ENCODE peak calls at places on chromosomes 6 and 20, in eight cellular contexts. F is adrenal gland, B is uterus, J is GM12891, G is Peyer's patch, L is IMR-90, K is body of pancreas, H is transverse colon. M is an unnamed sample.

GRCh38 chr6:40882321-40882720 is 156.7 kb downstream of the UNC5CL start:
- DNase-seq in F (no peak), B (no peak), J (no peak), G (no peak), L (no peak), K (peak), H (no peak), M (no peak)

GRCh38 chr6:19470333-19470732 is 366.8 kb upstream of the ID4 start:
- DNase-seq in F (no peak), B (no peak), J (no peak), G (no peak), L (no peak), K (no peak), H (no peak), M (no peak)

GRCh38 chr6:53113742-53114141 is 34.9 kb downstream of the GCM1 start:
- DNase-seq in F (no peak), B (no peak), J (no peak), G (no peak), L (no peak), K (no peak), H (no peak), M (no peak)

GRCh38 chr6:14661188-14661587 is 543.6 kb downstream of the CD83 start:
- DNase-seq in F (no peak), B (no peak), J (no peak), G (peak), L (peak), K (no peak), H (no peak), M (no peak)

GRCh38 chr6:154239392-154239791 is 117.2 kb downstream of the IPCEF1 start:
- DNase-seq in F (no peak), B (no peak), J (no peak), G (no peak), L (no peak), K (no peak), H (no peak), M (no peak)

GRCh38 chr6:28597924-28598323 is 72.2 kb downstream of the GPX5 start:
- DNase-seq in F (no peak), B (no peak), J (no peak), G (no peak), L (no peak), K (no peak), H (no peak), M (no peak)

GRCh38 chr6:56655250-56655649 is 12.6 kb upstream of the DST start:
- DNase-seq in F (no peak), B (no peak), J (no peak), G (no peak), L (no peak), K (no peak), H (no peak), M (no peak)

GRCh38 chr20:12924126-12924525 is 84.6 kb upstream of the SPTLC3 start:
- DNase-seq in F (no peak), B (no peak), J (no peak), G (no peak), L (no peak), K (no peak), H (no peak), M (no peak)

GRCh38 chr20:728022-728944 is 40.0 kb downstream of the SLC52A3 start:
- DNase-seq in F (peak), B (no peak), J (peak), G (peak), L (peak), K (peak), H (peak), M (no peak)

GRCh38 chr6:156379946-156380707 is 397.1 kb upstream of the ARID1B start:
- DNase-seq in F (peak), B (no peak), J (no peak), G (no peak), L (peak), K (no peak), H (no peak), M (peak)

GRCh38 chr6:86107985-86108384 is 465.3 kb upstream of the SYNCRIP start:
- DNase-seq in F (no peak), B (no peak), J (no peak), G (no peak), L (no peak), K (no peak), H (no peak), M (no peak)

GRCh38 chr20:63140683-63141433 is 75.1 kb downstream of the YTHDF1 start:
- DNase-seq in F (no peak), B (no peak), J (no peak), G (no peak), L (no peak), K (no peak), H (no peak), M (no peak)

GRCh38 chr6:123810214-123810613 is 6.5 kb downstream of the NKAIN2 start:
- DNase-seq in F (no peak), B (no peak), J (no peak), G (no peak), L (no peak), K (no peak), H (no peak), M (no peak)

GRCh38 chr6:85406641-85407075 is 43.2 kb upstream of the NT5E start:
- DNase-seq in F (no peak), B (no peak), J (no peak), G (no peak), L (peak), K (no peak), H (no peak), M (no peak)

GRCh38 chr20:39036851-39037250 is 74.7 kb downstream of the DHX35 start:
- DNase-seq in F (no peak), B (no peak), J (no peak), G (no peak), L (peak), K (no peak), H (no peak), M (no peak)

GRCh38 chr6:137904822-137905617 is 38.0 kb downstream of the TNFAIP3 start:
- DNase-seq in F (no peak), B (no peak), J (no peak), G (peak), L (no peak), K (peak), H (peak), M (no peak)

GRCh38 chr6:134802426-134803058 is 147.4 kb downstream of the ALDH8A1 start:
- DNase-seq in F (no peak), B (no peak), J (no peak), G (no peak), L (peak), K (no peak), H (no peak), M (no peak)

GRCh38 chr20:4067600-4068261 is 52.4 kb upstream of the RNF24 start:
- DNase-seq in F (no peak), B (no peak), J (no peak), G (no peak), L (peak), K (no peak), H (no peak), M (peak)

GRCh38 chr6:96101564-96101963 is 85.8 kb downstream of the FUT9 start:
- DNase-seq in F (no peak), B (no peak), J (no peak), G (no peak), L (no peak), K (no peak), H (no peak), M (no peak)

GRCh38 chr6:151757506-151757955 is 50.0 kb upstream of the ESR1 start:
- DNase-seq in F (no peak), B (no peak), J (peak), G (no peak), L (no peak), K (no peak), H (peak), M (no peak)

GRCh38 chr6:167667204-167668018 is 159.3 kb upstream of the AFDN start:
- DNase-seq in F (no peak), B (no peak), J (no peak), G (no peak), L (no peak), K (no peak), H (no peak), M (no peak)
- TF ChIP-seq POLR2A in F (no peak), B (no peak), J (no peak), G (no peak), L (no peak), K (no peak), H (no peak), M (no peak)

DNA sequence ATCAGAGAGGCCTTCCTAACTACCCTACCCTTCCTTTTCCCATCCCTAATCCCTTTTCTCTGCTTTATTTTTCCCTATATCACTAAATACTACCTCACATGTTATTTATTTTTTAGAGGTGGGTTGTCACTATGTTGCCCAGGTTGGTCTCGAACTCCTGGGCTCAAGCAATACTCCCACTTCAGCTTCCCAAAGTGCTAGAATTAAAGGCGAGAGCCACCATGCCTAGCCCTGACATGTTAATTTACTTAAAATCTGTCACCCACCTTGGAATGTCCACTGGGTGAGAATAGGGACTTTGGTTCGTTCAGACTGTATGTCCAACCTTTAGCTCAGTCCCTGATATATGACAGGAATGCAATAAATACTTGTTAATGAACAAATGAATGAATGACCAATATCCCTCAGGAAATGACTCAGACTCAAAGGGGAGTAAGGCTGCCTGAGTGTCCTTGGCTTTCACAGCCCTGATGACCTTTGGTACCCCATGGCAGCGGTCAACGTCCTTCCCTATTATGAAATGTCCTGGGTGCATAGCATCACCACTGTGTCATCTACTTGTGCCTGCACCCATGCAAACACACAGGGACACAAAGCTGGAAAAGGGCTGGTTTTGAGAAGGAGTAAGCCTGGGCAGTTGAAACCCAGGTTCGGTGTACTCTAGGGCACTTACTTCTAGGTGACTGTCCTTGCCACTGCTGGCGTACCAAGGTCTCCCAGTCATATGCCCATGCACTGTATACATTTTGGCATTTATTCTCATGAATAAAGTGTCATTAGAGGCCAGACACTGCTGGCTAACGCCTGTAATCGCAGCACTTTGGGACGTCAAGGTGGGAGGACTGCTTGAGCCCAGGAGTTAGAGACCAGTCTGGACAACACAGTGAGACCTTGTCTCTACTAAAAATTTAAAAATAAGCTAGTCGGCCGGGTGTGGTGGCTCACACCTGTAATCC is 26.5 kb downstream of the BCL2L1 start:
- DNase-seq in F (peak), B (no peak), J (no peak), G (peak), L (peak), K (no peak), H (peak), M (peak)
- TF ChIP-seq POLR2A in F (no peak), B (no peak), J (no peak), G (no peak), L (no peak), K (no peak), H (peak), M (no peak)

DNA sequence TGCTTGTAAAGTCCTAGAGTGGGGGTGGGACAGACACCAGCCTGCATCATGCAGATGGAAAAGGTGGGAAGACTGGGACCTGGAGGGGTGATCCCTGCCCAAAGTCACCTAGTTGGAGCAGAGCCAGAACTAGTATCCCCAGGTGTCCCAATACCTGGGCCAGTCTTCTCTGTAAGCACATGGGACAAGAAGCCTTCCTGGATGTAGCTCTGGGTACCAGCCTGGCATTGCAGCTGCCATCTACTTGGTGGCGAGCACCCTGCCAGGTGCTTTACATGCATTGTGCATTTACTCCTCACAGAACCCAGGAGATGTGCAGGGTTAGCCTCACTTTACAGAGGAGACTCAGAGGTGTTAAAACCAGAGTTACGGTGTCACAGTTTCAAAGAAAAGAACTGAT is 31.1 kb downstream of the GLP1R start:
- DNase-seq in F (no peak), B (no peak), J (no peak), G (peak), L (no peak), K (no peak), H (no peak), M (no peak)
- TF ChIP-seq POLR2A in F (no peak), B (no peak), J (no peak), G (no peak), L (no peak), K (no peak), H (no peak), M (no peak)

DNA sequence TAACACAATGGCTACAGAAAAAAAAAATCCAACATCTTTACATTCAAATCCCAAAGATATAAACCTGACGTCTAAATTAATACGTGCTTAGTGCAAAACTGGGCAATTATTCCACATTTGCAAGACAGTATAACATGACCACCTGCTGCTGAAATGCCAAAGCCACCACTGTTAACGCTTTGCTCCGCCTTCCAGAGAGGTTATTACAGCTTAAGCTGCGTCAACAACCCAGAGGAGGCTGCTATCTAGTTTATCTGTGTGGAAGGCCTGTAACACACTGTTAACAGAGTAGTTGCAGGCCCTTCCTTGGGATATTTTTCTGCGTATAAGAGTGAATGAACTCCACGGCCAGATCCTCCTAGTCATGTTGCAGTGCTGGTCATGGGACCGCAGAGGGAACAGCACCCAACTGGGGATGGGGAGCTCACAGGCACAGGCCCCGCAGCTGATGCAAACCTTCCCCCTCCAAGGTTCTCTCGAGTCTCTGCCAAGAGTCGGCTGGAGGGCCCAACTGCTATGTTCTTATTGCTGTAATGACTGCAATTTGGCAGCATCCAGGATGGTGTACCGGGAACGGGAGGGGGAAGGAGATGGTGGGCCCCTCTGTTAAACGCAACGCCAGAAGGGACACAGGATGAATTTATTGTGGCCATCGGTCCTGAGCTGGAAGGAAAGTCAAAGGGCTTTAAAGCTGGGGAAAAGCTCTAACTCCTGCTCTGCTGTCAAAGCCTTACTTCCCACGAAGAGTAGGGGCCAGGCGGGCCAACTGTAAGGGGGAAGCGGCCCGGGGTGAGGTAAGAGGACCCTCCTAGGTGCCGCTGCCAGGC is 971 bp upstream of the NCOA7 start:
- DNase-seq in F (peak), B (peak), J (no peak), G (peak), L (peak), K (peak), H (peak), M (peak)
- TF ChIP-seq POLR2A in F (no peak), B (no peak), J (no peak), G (peak), L (no peak), K (no peak), H (peak), M (no peak)

GRCh38 chr6:7236312-7237209 is 76.4 kb downstream of the SSR1 start:
- DNase-seq in F (no peak), B (no peak), J (no peak), G (no peak), L (no peak), K (peak), H (peak), M (no peak)
- TF ChIP-seq POLR2A in F (no peak), B (no peak), J (no peak), G (no peak), L (no peak), K (no peak), H (no peak), M (no peak)

DNA sequence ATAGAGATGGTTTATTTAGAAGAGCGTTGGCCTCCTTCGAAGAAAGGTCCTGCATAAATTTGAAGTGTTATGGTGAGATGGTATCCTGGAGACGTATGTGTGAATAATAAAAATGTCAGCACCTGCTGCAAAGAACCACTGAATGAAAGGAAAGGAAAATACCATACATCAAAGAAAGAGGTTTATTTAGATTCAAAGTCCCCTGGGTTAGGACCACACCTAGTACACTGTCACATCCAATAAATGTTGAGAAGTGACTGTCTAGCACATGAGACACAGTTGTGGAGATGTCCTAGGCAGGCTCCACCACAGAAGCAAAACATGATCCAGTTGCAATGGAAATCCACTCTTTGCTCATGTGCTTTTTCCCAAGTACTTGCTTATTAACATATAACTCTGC is 214.8 kb downstream of the PAX1 start:
- DNase-seq in F (no peak), B (no peak), J (no peak), G (no peak), L (no peak), K (no peak), H (no peak), M (no peak)
- TF ChIP-seq POLR2A in F (no peak), B (no peak), J (no peak), G (no peak), L (no peak), K (no peak), H (no peak), M (no peak)

GRCh38 chr6:31400467-31401289 is 2.7 kb upstream of the MICA start:
- DNase-seq in F (peak), B (peak), J (no peak), G (peak), L (peak), K (peak), H (peak), M (no peak)
- TF ChIP-seq POLR2A in F (no peak), B (peak), J (peak), G (peak), L (no peak), K (no peak), H (peak), M (peak)

GRCh38 chr20:41136695-41137411 is 490 bp upstream of the PLCG1 start:
- DNase-seq in F (peak), B (peak), J (peak), G (peak), L (peak), K (peak), H (peak), M (peak)
- TF ChIP-seq POLR2A in F (peak), B (peak), J (peak), G (peak), L (peak), K (peak), H (peak), M (peak)

M was measured in H54.